ENCODE peak calls at places on chromosomes 11 and 22, in ten cellular contexts. One of them, this sample, is unnamed.

GRCh38 chr11:12942157-12942556 is 67.0 kb upstream of the RASSF10 start:
- DNase-seq in GM23248: no peak
- DNase-seq in psoas muscle: no peak
- DNase-seq in CD4-positive, alpha-beta memory T cell: no peak
- DNase-seq in esophagus muscularis mucosa: no peak
- DNase-seq in endodermal cell: no peak
- DNase-seq in tibial nerve: no peak
- DNase-seq in WERI-Rb-1: no peak
- DNase-seq in fibroblast of villous mesenchyme: no peak
- DNase-seq in Panc1: no peak
- DNase-seq in this sample: no peak

GRCh38 chr22:49954991-49955580 is 5.5 kb upstream of the PIM3 start:
- DNase-seq in fibroblast of villous mesenchyme: no peak
- DNase-seq in CD4-positive, alpha-beta memory T cell: no peak
- DNase-seq in WERI-Rb-1: no peak
- DNase-seq in tibial nerve: no peak
- DNase-seq in Panc1: no peak
- DNase-seq in endodermal cell: no peak
- DNase-seq in esophagus muscularis mucosa: no peak
- DNase-seq in psoas muscle: peak
- DNase-seq in GM23248: no peak
- DNase-seq in this sample: no peak

GRCh38 chr11:82003671-82004148 is 730.0 kb downstream of the FAM181B start:
- DNase-seq in psoas muscle: no peak
- DNase-seq in CD4-positive, alpha-beta memory T cell: no peak
- DNase-seq in tibial nerve: no peak
- DNase-seq in endodermal cell: no peak
- DNase-seq in Panc1: no peak
- DNase-seq in fibroblast of villous mesenchyme: peak
- DNase-seq in WERI-Rb-1: no peak
- DNase-seq in GM23248: peak
- DNase-seq in esophagus muscularis mucosa: no peak
- DNase-seq in this sample: no peak

GRCh38 chr11:118607401-118608267 is at the start of gene PHLDB1:
- DNase-seq in esophagus muscularis mucosa: no peak
- DNase-seq in psoas muscle: peak
- DNase-seq in fibroblast of villous mesenchyme: peak
- DNase-seq in tibial nerve: peak
- DNase-seq in WERI-Rb-1: peak
- DNase-seq in GM23248: peak
- DNase-seq in CD4-positive, alpha-beta memory T cell: peak
- DNase-seq in endodermal cell: peak
- DNase-seq in Panc1: no peak
- DNase-seq in this sample: no peak

GRCh38 chr22:36758792-36759271 is 17.1 kb downstream of the IFT27 start:
- DNase-seq in esophagus muscularis mucosa: no peak
- DNase-seq in fibroblast of villous mesenchyme: no peak
- DNase-seq in WERI-Rb-1: no peak
- DNase-seq in CD4-positive, alpha-beta memory T cell: no peak
- DNase-seq in GM23248: no peak
- DNase-seq in Panc1: no peak
- DNase-seq in tibial nerve: no peak
- DNase-seq in psoas muscle: no peak
- DNase-seq in endodermal cell: peak
- DNase-seq in this sample: no peak

GRCh38 chr11:72764503-72764902 is 12.3 kb upstream of the ARAP1 start:
- DNase-seq in WERI-Rb-1: peak
- DNase-seq in Panc1: no peak
- DNase-seq in CD4-positive, alpha-beta memory T cell: no peak
- DNase-seq in psoas muscle: no peak
- DNase-seq in endodermal cell: peak
- DNase-seq in esophagus muscularis mucosa: no peak
- DNase-seq in tibial nerve: no peak
- DNase-seq in GM23248: no peak
- DNase-seq in fibroblast of villous mesenchyme: no peak
- DNase-seq in this sample: no peak

GRCh38 chr11:69166186-69167115 is 10.7 kb downstream of the SMIM38 start:
- DNase-seq in esophagus muscularis mucosa: no peak
- DNase-seq in fibroblast of villous mesenchyme: peak
- DNase-seq in GM23248: peak
- DNase-seq in tibial nerve: no peak
- DNase-seq in psoas muscle: no peak
- DNase-seq in WERI-Rb-1: peak
- DNase-seq in CD4-positive, alpha-beta memory T cell: no peak
- DNase-seq in endodermal cell: peak
- DNase-seq in Panc1: peak
- DNase-seq in this sample: peak

GRCh38 chr22:29244785-29245625 is 22.8 kb downstream of the RHBDD3 start:
- DNase-seq in endodermal cell: peak
- DNase-seq in WERI-Rb-1: no peak
- DNase-seq in esophagus muscularis mucosa: no peak
- DNase-seq in Panc1: no peak
- DNase-seq in CD4-positive, alpha-beta memory T cell: no peak
- DNase-seq in fibroblast of villous mesenchyme: no peak
- DNase-seq in psoas muscle: peak
- DNase-seq in tibial nerve: no peak
- DNase-seq in GM23248: no peak
- DNase-seq in this sample: no peak

GRCh38 chr11:92070026-92070889 is 154.4 kb upstream of the FAT3 start:
- DNase-seq in fibroblast of villous mesenchyme: peak
- DNase-seq in esophagus muscularis mucosa: no peak
- DNase-seq in CD4-positive, alpha-beta memory T cell: no peak
- DNase-seq in Panc1: no peak
- DNase-seq in WERI-Rb-1: no peak
- DNase-seq in tibial nerve: no peak
- DNase-seq in GM23248: peak
- DNase-seq in psoas muscle: no peak
- DNase-seq in endodermal cell: no peak
- DNase-seq in this sample: no peak

GRCh38 chr22:46368422-46368821 is 32.9 kb downstream of the TRMU start:
- DNase-seq in psoas muscle: peak
- DNase-seq in Panc1: no peak
- DNase-seq in fibroblast of villous mesenchyme: no peak
- DNase-seq in GM23248: no peak
- DNase-seq in endodermal cell: no peak
- DNase-seq in tibial nerve: no peak
- DNase-seq in esophagus muscularis mucosa: no peak
- DNase-seq in WERI-Rb-1: no peak
- DNase-seq in CD4-positive, alpha-beta memory T cell: no peak
- DNase-seq in this sample: no peak

GRCh38 chr11:109733245-109733644 is 311.3 kb downstream of the C11orf87 start:
- DNase-seq in endodermal cell: no peak
- DNase-seq in CD4-positive, alpha-beta memory T cell: no peak
- DNase-seq in tibial nerve: no peak
- DNase-seq in WERI-Rb-1: no peak
- DNase-seq in fibroblast of villous mesenchyme: no peak
- DNase-seq in psoas muscle: no peak
- DNase-seq in Panc1: no peak
- DNase-seq in esophagus muscularis mucosa: no peak
- DNase-seq in GM23248: peak
- DNase-seq in this sample: no peak

GRCh38 chr22:17087176-17088131 is 2.7 kb downstream of the IL17RA start:
- DNase-seq in psoas muscle: no peak
- DNase-seq in WERI-Rb-1: no peak
- DNase-seq in esophagus muscularis mucosa: no peak
- DNase-seq in tibial nerve: no peak
- DNase-seq in fibroblast of villous mesenchyme: peak
- DNase-seq in GM23248: no peak
- DNase-seq in endodermal cell: peak
- DNase-seq in CD4-positive, alpha-beta memory T cell: peak
- DNase-seq in Panc1: no peak
- DNase-seq in this sample: no peak

DNA sequence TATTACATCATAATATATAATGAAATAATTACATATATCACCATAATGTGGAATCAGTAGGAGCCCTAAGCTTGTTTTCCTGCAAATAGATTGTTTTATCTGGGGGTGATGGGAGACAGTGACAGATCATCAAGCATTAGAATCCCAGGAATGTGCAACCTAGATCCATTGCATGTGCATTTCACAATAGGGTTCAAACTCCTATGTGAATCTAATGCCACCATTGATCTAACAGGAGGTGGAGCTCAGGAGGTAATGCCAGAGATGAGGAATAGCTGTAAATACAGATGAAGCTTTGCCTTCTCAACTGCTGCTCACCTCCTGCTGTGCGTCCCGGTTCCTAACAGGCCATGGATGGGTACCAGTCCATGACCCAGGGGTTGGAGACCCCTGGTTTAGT is 63.8 kb upstream of the CHORDC1 start:
- DNase-seq in CD4-positive, alpha-beta memory T cell: no peak
- DNase-seq in tibial nerve: no peak
- DNase-seq in WERI-Rb-1: no peak
- DNase-seq in fibroblast of villous mesenchyme: no peak
- DNase-seq in psoas muscle: no peak
- DNase-seq in endodermal cell: no peak
- DNase-seq in GM23248: no peak
- DNase-seq in Panc1: no peak
- DNase-seq in esophagus muscularis mucosa: no peak
- DNase-seq in this sample: no peak
- H3K4me3 ChIP-seq in CD4-positive, alpha-beta memory T cell: no peak
- H3K4me3 ChIP-seq in tibial nerve: no peak
- H3K4me3 ChIP-seq in WERI-Rb-1: no peak
- H3K4me3 ChIP-seq in fibroblast of villous mesenchyme: no peak
- H3K4me3 ChIP-seq in psoas muscle: no peak
- H3K4me3 ChIP-seq in endodermal cell: no peak
- H3K4me3 ChIP-seq in GM23248: no peak
- H3K4me3 ChIP-seq in Panc1: no peak
- H3K4me3 ChIP-seq in esophagus muscularis mucosa: no peak
- H3K4me3 ChIP-seq in this sample: no peak

DNA sequence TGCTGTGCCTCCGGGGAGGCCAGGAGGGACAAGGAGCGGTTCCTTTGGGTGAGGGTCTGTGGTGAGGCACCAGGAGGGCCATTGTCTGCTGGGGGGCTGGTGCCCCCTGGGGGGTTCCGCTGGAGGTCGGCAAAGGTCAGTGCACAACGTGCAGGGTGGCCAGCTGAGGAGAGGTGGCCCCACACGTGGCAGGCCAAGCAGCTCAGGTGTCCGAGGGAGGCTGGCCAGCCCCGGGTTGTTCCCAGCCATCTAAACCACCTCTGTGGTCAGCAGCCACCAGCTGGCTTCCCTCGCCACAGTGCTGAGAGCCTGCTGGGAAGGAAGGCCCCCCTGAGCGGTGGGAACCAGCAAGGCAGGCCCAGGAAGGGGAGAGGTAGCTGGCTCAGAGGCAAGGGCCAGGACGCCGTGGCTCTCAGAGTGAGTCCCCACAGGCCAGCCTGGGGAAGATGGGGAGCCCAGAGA is 4.2 kb downstream of the TSSC4 start:
- DNase-seq in esophagus muscularis mucosa: no peak
- DNase-seq in Panc1: no peak
- DNase-seq in endodermal cell: no peak
- DNase-seq in CD4-positive, alpha-beta memory T cell: no peak
- DNase-seq in fibroblast of villous mesenchyme: no peak
- DNase-seq in tibial nerve: no peak
- DNase-seq in WERI-Rb-1: no peak
- DNase-seq in GM23248: no peak
- DNase-seq in psoas muscle: no peak
- DNase-seq in this sample: no peak
- H3K4me3 ChIP-seq in esophagus muscularis mucosa: no peak
- H3K4me3 ChIP-seq in Panc1: no peak
- H3K4me3 ChIP-seq in endodermal cell: no peak
- H3K4me3 ChIP-seq in CD4-positive, alpha-beta memory T cell: no peak
- H3K4me3 ChIP-seq in fibroblast of villous mesenchyme: no peak
- H3K4me3 ChIP-seq in tibial nerve: no peak
- H3K4me3 ChIP-seq in WERI-Rb-1: no peak
- H3K4me3 ChIP-seq in GM23248: no peak
- H3K4me3 ChIP-seq in psoas muscle: no peak
- H3K4me3 ChIP-seq in this sample: no peak

DNA sequence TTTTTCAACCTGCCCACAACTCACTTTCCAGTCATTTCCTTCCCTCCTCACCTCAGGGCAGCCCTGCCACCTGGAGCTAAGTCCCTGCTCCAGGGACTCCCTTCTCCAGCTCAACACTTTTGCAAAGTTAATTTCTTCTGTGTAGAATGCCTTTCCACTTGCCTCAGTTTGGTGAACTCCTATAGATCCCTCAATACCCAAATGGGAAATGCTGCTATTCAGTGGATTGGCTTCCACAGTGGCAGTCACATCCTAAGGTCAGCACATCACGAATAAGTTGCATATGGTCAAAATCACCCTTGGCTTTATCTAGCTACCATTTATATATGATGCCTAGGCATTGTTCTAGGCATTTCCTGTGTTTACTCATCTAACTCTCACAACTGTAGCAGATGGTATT is 23.6 kb downstream of the GDPD5 start:
- DNase-seq in endodermal cell: no peak
- DNase-seq in tibial nerve: no peak
- DNase-seq in psoas muscle: no peak
- DNase-seq in GM23248: no peak
- DNase-seq in WERI-Rb-1: no peak
- DNase-seq in Panc1: no peak
- DNase-seq in CD4-positive, alpha-beta memory T cell: no peak
- DNase-seq in fibroblast of villous mesenchyme: no peak
- DNase-seq in esophagus muscularis mucosa: no peak
- DNase-seq in this sample: no peak
- H3K4me3 ChIP-seq in endodermal cell: no peak
- H3K4me3 ChIP-seq in tibial nerve: no peak
- H3K4me3 ChIP-seq in psoas muscle: no peak
- H3K4me3 ChIP-seq in GM23248: no peak
- H3K4me3 ChIP-seq in WERI-Rb-1: no peak
- H3K4me3 ChIP-seq in Panc1: no peak
- H3K4me3 ChIP-seq in CD4-positive, alpha-beta memory T cell: no peak
- H3K4me3 ChIP-seq in fibroblast of villous mesenchyme: no peak
- H3K4me3 ChIP-seq in esophagus muscularis mucosa: no peak
- H3K4me3 ChIP-seq in this sample: no peak

GRCh38 chr22:20001082-20001638 is 15.5 kb downstream of the ARVCF start:
- DNase-seq in tibial nerve: no peak
- DNase-seq in esophagus muscularis mucosa: no peak
- DNase-seq in WERI-Rb-1: no peak
- DNase-seq in psoas muscle: no peak
- DNase-seq in GM23248: no peak
- DNase-seq in fibroblast of villous mesenchyme: peak
- DNase-seq in Panc1: no peak
- DNase-seq in endodermal cell: no peak
- DNase-seq in CD4-positive, alpha-beta memory T cell: no peak
- DNase-seq in this sample: no peak

GRCh38 chr22:20002098-20002497 is 14.5 kb downstream of the ARVCF start:
- DNase-seq in esophagus muscularis mucosa: no peak
- DNase-seq in endodermal cell: no peak
- DNase-seq in CD4-positive, alpha-beta memory T cell: no peak
- DNase-seq in fibroblast of villous mesenchyme: peak
- DNase-seq in tibial nerve: no peak
- DNase-seq in Panc1: no peak
- DNase-seq in GM23248: no peak
- DNase-seq in psoas muscle: peak
- DNase-seq in WERI-Rb-1: no peak
- DNase-seq in this sample: no peak

GRCh38 chr22:20003304-20003703 is 13.3 kb downstream of the ARVCF start:
- DNase-seq in psoas muscle: no peak
- DNase-seq in esophagus muscularis mucosa: no peak
- DNase-seq in WERI-Rb-1: no peak
- DNase-seq in Panc1: no peak
- DNase-seq in CD4-positive, alpha-beta memory T cell: no peak
- DNase-seq in GM23248: no peak
- DNase-seq in tibial nerve: no peak
- DNase-seq in endodermal cell: no peak
- DNase-seq in fibroblast of villous mesenchyme: no peak
- DNase-seq in this sample: no peak

GRCh38 chr22:20004464-20004863 is 12.2 kb downstream of the ARVCF start:
- DNase-seq in tibial nerve: no peak
- DNase-seq in fibroblast of villous mesenchyme: no peak
- DNase-seq in GM23248: no peak
- DNase-seq in WERI-Rb-1: no peak
- DNase-seq in psoas muscle: no peak
- DNase-seq in esophagus muscularis mucosa: no peak
- DNase-seq in Panc1: no peak
- DNase-seq in CD4-positive, alpha-beta memory T cell: no peak
- DNase-seq in endodermal cell: no peak
- DNase-seq in this sample: no peak

GRCh38 chr22:20002661-20003060 is 14.0 kb downstream of the ARVCF start:
- DNase-seq in psoas muscle: peak
- DNase-seq in WERI-Rb-1: no peak
- DNase-seq in tibial nerve: no peak
- DNase-seq in endodermal cell: no peak
- DNase-seq in fibroblast of villous mesenchyme: no peak
- DNase-seq in CD4-positive, alpha-beta memory T cell: no peak
- DNase-seq in esophagus muscularis mucosa: no peak
- DNase-seq in GM23248: no peak
- DNase-seq in Panc1: no peak
- DNase-seq in this sample: no peak
- H3K4me3 ChIP-seq in psoas muscle: no peak
- H3K4me3 ChIP-seq in WERI-Rb-1: no peak
- H3K4me3 ChIP-seq in tibial nerve: no peak
- H3K4me3 ChIP-seq in endodermal cell: no peak
- H3K4me3 ChIP-seq in fibroblast of villous mesenchyme: no peak
- H3K4me3 ChIP-seq in CD4-positive, alpha-beta memory T cell: no peak
- H3K4me3 ChIP-seq in esophagus muscularis mucosa: no peak
- H3K4me3 ChIP-seq in GM23248: no peak
- H3K4me3 ChIP-seq in Panc1: no peak
- H3K4me3 ChIP-seq in this sample: no peak

This sample was measured in epithelial cell of proximal tubule.